ENCODE peak calls at places on chromosomes 12 and 14, in six cellular contexts. F is AG10803, Z is PC-3, S is esophagus muscularis mucosa, D is heart right ventricle, J is endodermal cell. R is an unnamed sample.

GRCh38 chr12:10701226-10701681 is 21.9 kb downstream of the YBX3 start:
- DNase-seq in F (peak; percentile 58), Z (no peak), S (no peak), D (no peak), J (no peak), R (no peak)

GRCh38 chr12:108332791-108333382 is 6.2 kb downstream of the CMKLR1 start:
- DNase-seq in F (no peak), Z (no peak), S (no peak), D (peak; percentile 59), J (peak; percentile 66), R (peak; percentile 69)

GRCh38 chr14:68248481-68249255 is 429.1 kb downstream of the RAD51B start:
- DNase-seq in F (peak; percentile 84), Z (peak; percentile 71), S (no peak), D (peak; percentile 31), J (peak; percentile 66), R (no peak)

GRCh38 chr14:58808828-58809227 is 171.1 kb downstream of the DACT1 start:
- DNase-seq in F (peak; percentile 72), Z (peak; percentile 87), S (peak; percentile 78), D (no peak), J (no peak), R (no peak)

GRCh38 chr12:65756956-65757511 is 67.2 kb upstream of the HMGA2 start:
- DNase-seq in F (no peak), Z (peak; percentile 84), S (no peak), D (no peak), J (no peak), R (no peak)

GRCh38 chr14:75523771-75524171 is 1.5 kb downstream of the BATF start:
- DNase-seq in F (peak; percentile 8), Z (peak; percentile 53), S (peak; percentile 87), D (no peak), J (no peak), R (no peak)

GRCh38 chr14:52060080-52060479 is 8.8 kb downstream of the NID2 start:
- DNase-seq in F (peak; percentile 50), Z (no peak), S (peak; percentile 83), D (no peak), J (no peak), R (no peak)

GRCh38 chr14:97713023-97713422 is 915.8 kb downstream of the VRK1 start:
- DNase-seq in F (no peak), Z (peak; percentile 89), S (no peak), D (no peak), J (no peak), R (no peak)

GRCh38 chr12:104823985-104824441 is 134.1 kb downstream of the SLC41A2 start:
- DNase-seq in F (no peak), Z (peak; percentile 19), S (no peak), D (no peak), J (no peak), R (no peak)

GRCh38 chr12:25051583-25052190 is 102.8 kb upstream of the BCAT1 start:
- DNase-seq in F (no peak), Z (no peak), S (no peak), D (no peak), J (no peak), R (no peak)

GRCh38 chr14:25237845-25238244 is 187.9 kb upstream of the STXBP6 start:
- DNase-seq in F (no peak), Z (no peak), S (no peak), D (no peak), J (peak; percentile 80), R (no peak)

GRCh38 chr12:65619018-65619417 is 205.3 kb upstream of the HMGA2 start:
- DNase-seq in F (no peak), Z (no peak), S (no peak), D (no peak), J (no peak), R (no peak)

GRCh38 chr12:56020437-56021189 is at the start of gene IKZF4:
- DNase-seq in F (peak; percentile 15), Z (no peak), S (no peak), D (peak; percentile 22), J (peak; percentile 92), R (no peak)

GRCh38 chr14:62373889-62374394 is 611.7 kb downstream of the SNAPC1 start:
- DNase-seq in F (no peak), Z (peak; percentile 42), S (no peak), D (no peak), J (no peak), R (no peak)

GRCh38 chr12:108839011-108839889 is 18.1 kb downstream of the SSH1 start:
- DNase-seq in F (peak; percentile 99), Z (no peak), S (peak; percentile 92), D (peak; percentile 66), J (no peak), R (peak; percentile 96)

GRCh38 chr12:49942921-49943662 is 7.4 kb upstream of the AQP2 start:
- DNase-seq in F (no peak), Z (peak; percentile 48), S (no peak), D (no peak), J (peak; percentile 82), R (peak; percentile 51)

GRCh38 chr14:75689012-75689411 is 28.0 kb downstream of the TTLL5 start:
- DNase-seq in F (peak; percentile 65), Z (no peak), S (no peak), D (peak; percentile 33), J (no peak), R (no peak)

GRCh38 chr14:32593290-32593942 is 264.3 kb downstream of the AKAP6 start:
- DNase-seq in F (peak; percentile 94), Z (peak; percentile 48), S (no peak), D (no peak), J (no peak), R (no peak)

DNA sequence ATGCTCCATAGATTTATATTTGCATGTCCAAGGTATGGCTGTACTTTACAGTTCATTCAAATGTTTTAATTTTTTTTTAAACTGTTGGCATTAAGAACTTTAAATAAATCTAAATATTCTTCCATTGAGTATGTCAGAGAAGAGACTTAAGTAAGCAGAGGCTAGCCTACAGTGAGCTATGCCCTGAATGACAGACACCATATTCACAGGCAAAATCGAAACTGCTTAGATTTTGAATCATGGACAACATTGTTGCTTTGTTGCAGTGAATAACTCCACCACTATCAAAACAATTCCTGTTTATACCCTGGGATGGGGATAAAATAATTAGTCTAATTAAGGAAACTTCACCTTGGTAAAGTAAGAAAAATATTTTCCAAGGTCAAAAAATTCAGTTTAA is 168.5 kb downstream of the EPS8 start:
- DNase-seq in F (no peak), Z (no peak), S (no peak), D (no peak), J (no peak), R (no peak)
- H3K4me3 ChIP-seq in F (no peak overlapping the region), Z (no peak overlapping the region), S (no peak overlapping the region), D (no peak overlapping the region), J (no peak overlapping the region), R (no peak overlapping the region)

GRCh38 chr12:46206471-46206870 is 62.4 kb downstream of the SLC38A1 start:
- DNase-seq in F (no peak), Z (no peak), S (no peak), D (no peak), J (no peak), R (no peak)

GRCh38 chr12:46208370-46208769 is 60.5 kb downstream of the SLC38A1 start:
- DNase-seq in F (no peak), Z (peak; percentile 42), S (no peak), D (no peak), J (no peak), R (no peak)

GRCh38 chr12:46209165-46209564 is 59.7 kb downstream of the SLC38A1 start:
- DNase-seq in F (peak; percentile 40), Z (peak; percentile 80), S (no peak), D (no peak), J (no peak), R (no peak)

GRCh38 chr12:46205293-46205692 is 63.5 kb downstream of the SLC38A1 start:
- DNase-seq in F (no peak), Z (no peak), S (no peak), D (no peak), J (no peak), R (no peak)

DNA sequence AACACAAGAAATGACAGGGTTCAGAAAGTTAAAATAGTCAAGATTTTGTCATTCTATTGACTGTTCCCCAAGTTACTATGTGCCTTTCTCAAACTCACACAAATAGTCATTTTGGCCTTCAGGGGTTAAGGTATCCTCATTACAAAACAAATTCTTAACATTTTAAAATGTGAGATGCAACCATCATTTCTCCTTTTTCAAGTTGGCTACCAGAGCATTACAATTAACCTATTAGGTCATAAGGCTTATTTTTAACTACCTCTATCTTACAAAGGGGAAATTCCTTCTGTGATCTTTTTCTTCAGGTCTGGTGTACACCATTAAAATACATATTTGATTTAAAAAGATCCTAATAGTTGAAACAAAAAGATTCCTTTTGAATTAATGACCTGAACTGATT is 61.2 kb downstream of the SLC38A1 start:
- DNase-seq in F (no peak), Z (no peak), S (no peak), D (no peak), J (no peak), R (no peak)
- H3K4me3 ChIP-seq in F (no peak overlapping the region), Z (no peak overlapping the region), S (no peak overlapping the region), D (no peak overlapping the region), J (no peak overlapping the region), R (no peak overlapping the region)

DNA sequence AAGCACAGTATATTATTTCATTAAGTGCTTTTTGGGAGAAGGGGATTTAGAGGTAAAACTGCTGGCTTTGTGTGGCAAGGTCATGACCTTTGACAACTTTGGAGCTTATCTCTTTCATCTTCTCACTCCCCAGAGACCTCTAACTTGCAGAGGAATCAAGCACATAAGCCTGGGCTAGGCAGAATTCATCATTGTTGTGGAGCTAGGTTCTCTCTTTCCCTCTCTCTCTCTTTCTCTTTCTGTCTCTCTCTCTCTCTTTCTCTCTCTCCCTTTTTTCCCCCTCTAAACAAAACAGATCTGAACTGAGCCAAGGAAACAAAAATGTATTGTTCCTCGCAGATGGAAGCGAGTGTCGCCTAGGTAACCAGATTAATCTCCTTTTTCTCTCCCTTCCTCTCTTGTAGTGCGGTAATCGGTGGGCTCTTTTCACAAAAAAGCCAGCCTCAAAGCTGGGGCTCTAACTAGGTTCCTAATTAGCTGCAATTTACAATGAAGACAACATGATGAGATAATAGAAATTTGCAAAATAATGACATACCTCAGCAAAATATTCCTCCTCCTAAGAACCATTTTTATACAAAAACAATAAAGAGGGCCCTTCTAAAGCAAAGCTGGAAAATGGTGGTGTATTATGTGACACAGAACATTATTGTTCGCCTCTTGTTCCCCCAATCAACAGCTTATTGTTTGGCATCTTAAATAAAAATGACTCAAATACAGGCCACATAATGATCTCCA is 65.6 kb upstream of the SOX5 start:
- DNase-seq in F (no peak), Z (no peak), S (no peak), D (no peak), J (no peak), R (no peak)
- H3K4me3 ChIP-seq in F (no peak overlapping the region), Z (no peak overlapping the region), S (no peak overlapping the region), D (no peak overlapping the region), J (no peak overlapping the region), R (no peak overlapping the region)

GRCh38 chr12:52084491-52085231 is 5.2 kb downstream of the SMIM41 start:
- DNase-seq in F (no peak), Z (no peak), S (no peak), D (no peak), J (peak; percentile 41), R (no peak)

GRCh38 chr12:52082668-52082987 is 3.1 kb downstream of the SMIM41 start:
- DNase-seq in F (no peak), Z (no peak), S (no peak), D (no peak), J (no peak), R (no peak)

GRCh38 chr12:52082026-52082667 is 2.6 kb downstream of the SMIM41 start:
- DNase-seq in F (peak; percentile 86), Z (no peak), S (no peak), D (peak; percentile 80), J (peak; percentile 75), R (no peak)

GRCh38 chr12:52083638-52083996 is 4.1 kb downstream of the SMIM41 start:
- DNase-seq in F (no peak), Z (no peak), S (no peak), D (no peak), J (no peak), R (no peak)

GRCh38 chr12:52082988-52083637 is 3.6 kb downstream of the SMIM41 start:
- DNase-seq in F (peak; percentile 81), Z (peak; percentile 65), S (no peak), D (peak; percentile 68), J (peak; percentile 93), R (peak; percentile 79)
- H3K4me3 ChIP-seq in F (no peak overlapping the region), Z (no peak overlapping the region), S (no peak overlapping the region), D (no peak overlapping the region), J (no peak overlapping the region), R (no peak overlapping the region)

R was measured in ascending aorta.